ENCODE peak calls at places on chromosomes 4 and X, in six cellular contexts. Y, Q, G, D, R and C are unnamed samples. For H3K36me3, the result is how much of the 10 kb centered on the place peaks cover.

GRCh38 chrX:46298821-46299220 is 246.4 kb downstream of the ZNF674 start:
- DNase-seq in Y (no peak), Q (no peak), G (no peak), D (peak), R (no peak), C (no peak)

GRCh38 chr4:183407128-183407585 is 37.3 kb upstream of the CDKN2AIP start:
- DNase-seq in Y (peak), Q (peak), G (peak), D (peak), R (peak), C (peak)

GRCh38 chrX:7132335-7133035 is 15.0 kb upstream of the STS start:
- DNase-seq in Y (no peak), Q (peak), G (peak), D (peak), R (peak), C (no peak)

GRCh38 chr4:113040793-113041192 is 8.7 kb upstream of the ANK2 start:
- DNase-seq in Y (no peak), Q (no peak), G (no peak), D (no peak), R (no peak), C (no peak)

GRCh38 chr4:141807073-141807472 is 170.7 kb downstream of the IL15 start:
- DNase-seq in Y (no peak), Q (no peak), G (no peak), D (peak), R (no peak), C (no peak)

GRCh38 chrX:135740683-135741149 is 27.3 kb downstream of the CT45A3 start:
- DNase-seq in Y (peak), Q (no peak), G (peak), D (no peak), R (peak), C (no peak)

GRCh38 chr4:186019264-186019663 is 49.7 kb upstream of the TLR3 start:
- DNase-seq in Y (no peak), Q (no peak), G (no peak), D (no peak), R (no peak), C (no peak)

GRCh38 chr4:25549413-25549812 is 106.2 kb upstream of the SLC34A2 start:
- DNase-seq in Y (no peak), Q (no peak), G (no peak), D (no peak), R (no peak), C (no peak)

GRCh38 chrX:150935466-150935865 is 37.0 kb upstream of the CD99L2 start:
- DNase-seq in Y (no peak), Q (peak), G (no peak), D (peak), R (no peak), C (no peak)
- H3K36me3 ChIP-seq in Y (under half), Q (under half), G (under half), D (under half), R (under half), C (under half)

DNA sequence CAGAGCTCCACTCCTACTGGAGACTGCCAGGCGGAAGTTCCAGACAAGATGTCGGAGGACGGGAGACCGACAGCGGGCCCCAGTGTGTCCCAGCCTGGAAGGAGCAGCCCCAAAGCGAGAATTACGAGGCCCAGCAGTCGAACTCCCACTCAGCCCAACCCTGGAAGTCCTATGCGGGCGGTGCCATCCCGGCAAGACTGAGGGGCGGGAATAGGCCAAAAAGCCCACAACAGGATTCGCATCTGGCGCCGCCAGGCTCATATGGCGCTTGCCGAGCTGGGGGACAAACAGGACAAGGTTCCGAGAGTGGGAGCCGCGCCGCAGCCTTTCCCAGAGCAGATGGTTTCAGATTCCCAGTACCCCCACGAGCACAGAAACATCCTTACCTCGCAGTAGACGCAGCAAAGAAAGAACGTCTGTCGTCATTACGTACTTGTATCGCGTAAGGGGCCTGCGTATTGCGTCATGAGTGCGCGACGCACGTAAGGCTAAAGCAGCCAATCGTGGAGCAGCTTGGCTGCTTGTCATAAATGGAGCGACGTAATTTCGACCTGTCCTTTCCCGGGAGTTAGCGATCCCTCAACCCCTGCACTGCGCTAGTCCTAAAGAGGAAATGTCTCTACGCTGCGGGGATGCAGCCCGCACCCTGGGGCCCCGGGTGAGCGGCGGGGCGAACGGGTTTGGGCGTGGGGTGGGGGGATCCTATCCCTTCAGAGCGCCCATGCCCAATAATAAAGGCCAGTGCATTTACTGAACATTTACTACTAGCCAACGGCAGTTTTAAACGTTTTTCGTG is at the start of the genes LIAS and RPL9:
- DNase-seq in Y (peak), Q (peak), G (peak), D (peak), R (peak), C (peak)
- H3K36me3 ChIP-seq in Y (under half), Q (under half), G (under half), D (half or more), R (under half), C (under half)

DNA sequence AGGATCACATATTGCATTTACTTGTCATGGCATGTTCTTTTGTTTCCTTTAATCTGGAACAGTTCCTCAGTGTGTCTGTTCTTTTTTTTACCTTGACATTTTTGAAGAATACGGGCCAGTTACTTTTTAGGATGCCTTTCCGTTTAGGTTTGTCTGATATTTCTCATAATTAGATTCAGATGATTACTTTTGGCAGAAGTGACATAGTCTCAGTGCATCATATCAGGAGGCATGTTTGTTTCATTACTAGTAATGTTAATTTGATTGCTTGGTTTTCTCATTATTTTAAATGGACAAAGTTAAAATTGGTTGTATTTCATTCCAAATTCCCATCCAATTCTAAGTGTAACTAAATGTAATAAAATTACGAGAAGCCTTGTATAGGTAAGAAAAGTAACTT is 8.3 kb downstream of the POLR2B start:
- DNase-seq in Y (no peak), Q (no peak), G (no peak), D (no peak), R (no peak), C (no peak)
- H3K36me3 ChIP-seq in Y (under half), Q (under half), G (under half), D (under half), R (under half), C (under half)

DNA sequence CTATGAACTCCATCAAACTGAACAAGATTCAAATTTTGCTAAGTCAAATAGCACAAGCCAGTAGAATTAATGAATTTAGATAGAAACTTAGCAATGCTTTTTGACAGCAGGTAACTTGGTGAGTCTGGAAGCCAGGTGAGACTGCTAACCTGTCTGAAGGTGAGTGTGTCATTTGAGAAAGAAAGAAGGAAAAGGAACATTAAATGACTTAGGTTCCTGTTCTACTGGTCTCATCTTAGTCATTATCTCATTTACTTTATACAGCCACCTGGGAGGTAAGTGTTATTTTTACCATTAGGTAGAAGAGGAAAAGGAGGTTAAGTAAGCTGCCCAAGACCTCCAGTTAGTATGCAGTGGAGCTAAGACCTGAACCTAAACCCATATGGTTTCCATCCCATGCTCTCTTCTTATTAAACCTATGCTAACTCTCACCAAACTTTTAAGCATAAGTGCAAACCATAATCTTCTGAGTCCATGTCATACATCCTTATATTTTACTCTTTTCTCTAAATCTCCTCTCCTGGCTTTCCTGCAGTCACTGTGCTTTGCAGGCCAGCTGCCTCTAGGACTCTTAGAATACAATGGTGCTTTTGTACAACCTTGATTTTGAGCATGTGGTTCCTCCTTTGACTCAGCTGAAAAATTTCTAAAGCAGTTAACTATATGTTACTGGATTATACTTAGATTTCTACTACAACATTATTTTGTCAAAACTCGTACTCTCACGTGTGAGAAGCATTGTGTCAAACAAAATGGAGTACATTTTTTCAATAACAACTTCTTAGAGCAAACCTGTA is 68.5 kb downstream of the ATP10D start:
- DNase-seq in Y (no peak), Q (no peak), G (no peak), D (peak), R (no peak), C (no peak)
- H3K36me3 ChIP-seq in Y (half or more), Q (under half), G (under half), D (under half), R (under half), C (under half)

GRCh38 chr4:168685136-168685535 is 188.3 kb downstream of the PALLD start:
- DNase-seq in Y (no peak), Q (no peak), G (no peak), D (no peak), R (no peak), C (no peak)
- H3K36me3 ChIP-seq in Y (under half), Q (under half), G (under half), D (under half), R (under half), C (under half)

DNA sequence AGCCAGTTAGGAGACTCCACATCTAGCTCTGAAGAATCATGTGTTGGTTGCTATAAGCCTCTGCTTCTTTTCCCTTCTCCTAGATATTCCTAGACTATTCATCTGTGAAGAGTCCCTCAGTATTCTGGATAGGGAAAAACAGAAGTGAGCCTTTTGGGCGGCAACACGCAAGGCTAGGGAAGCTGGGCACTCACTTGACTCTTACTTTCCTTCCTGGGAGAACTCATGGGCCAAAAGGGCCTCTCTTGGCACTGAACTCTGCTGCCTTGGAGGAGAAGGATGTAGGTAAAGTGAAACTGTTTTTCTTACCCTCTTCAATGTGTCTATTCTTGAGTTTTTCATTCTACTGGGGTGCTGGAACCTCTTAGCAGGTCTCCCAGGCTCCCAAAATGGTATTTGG is 7.9 kb upstream of the CISD2 start:
- DNase-seq in Y (no peak), Q (no peak), G (no peak), D (no peak), R (no peak), C (no peak)
- H3K36me3 ChIP-seq in Y (under half), Q (under half), G (under half), D (under half), R (under half), C (under half)

GRCh38 chr4:145108128-145108527 is 10.0 kb downstream of the ABCE1 start:
- DNase-seq in Y (no peak), Q (no peak), G (no peak), D (no peak), R (no peak), C (no peak)
- H3K36me3 ChIP-seq in Y (half or more), Q (half or more), G (under half), D (half or more), R (under half), C (under half)

DNA sequence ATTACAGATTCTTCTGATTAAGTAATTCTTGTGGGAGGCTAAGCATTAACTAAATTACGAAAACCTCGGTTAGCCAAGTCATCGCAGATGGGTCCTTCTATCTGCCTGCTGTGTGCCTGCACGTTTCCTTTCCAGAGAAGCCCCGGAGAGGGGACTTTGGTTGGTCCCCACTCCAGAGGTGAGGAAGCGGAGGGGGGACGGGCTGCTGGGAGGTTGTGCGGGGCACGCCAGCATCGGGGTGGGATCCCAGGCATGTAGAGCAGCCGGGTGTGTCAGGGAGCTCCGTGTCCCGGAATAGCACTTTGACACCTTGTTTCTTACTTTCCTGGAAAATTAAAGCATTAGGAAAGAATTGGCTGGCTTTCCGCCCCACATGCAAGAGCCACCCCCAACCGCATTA is 26.6 kb downstream of the PIGG start:
- DNase-seq in Y (no peak), Q (peak), G (no peak), D (no peak), R (no peak), C (no peak)
- H3K36me3 ChIP-seq in Y (half or more), Q (half or more), G (under half), D (under half), R (under half), C (under half)

GRCh38 chr4:55447108-55447708 is 51.5 kb downstream of the TMEM165 start:
- DNase-seq in Y (no peak), Q (no peak), G (no peak), D (no peak), R (no peak), C (no peak)
- H3K36me3 ChIP-seq in Y (under half), Q (under half), G (under half), D (under half), R (under half), C (under half)

DNA sequence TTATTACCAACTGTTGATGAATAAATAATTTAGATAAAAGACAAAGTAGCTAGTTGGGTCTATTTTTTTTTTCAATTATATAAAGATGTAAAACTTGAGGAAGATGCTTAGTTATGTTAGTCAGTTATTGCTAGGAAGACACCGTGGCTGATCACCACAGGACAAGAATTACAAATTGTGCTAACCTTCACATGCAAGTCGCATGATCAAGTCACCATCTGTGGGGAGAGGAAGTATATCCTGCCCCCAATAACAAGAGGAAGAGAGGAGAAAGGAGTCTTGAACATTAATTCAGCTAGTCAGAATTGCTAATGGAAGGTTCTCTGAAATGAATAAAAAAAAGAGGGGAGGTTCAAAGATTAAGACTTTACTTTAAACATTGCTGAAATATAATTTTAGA is 52.3 kb downstream of the CPEB2 start:
- DNase-seq in Y (no peak), Q (no peak), G (no peak), D (no peak), R (no peak), C (no peak)
- H3K36me3 ChIP-seq in Y (half or more), Q (under half), G (under half), D (under half), R (under half), C (under half)